ENCODE peak calls at places on chromosomes 5 and 9, in six cellular contexts. Z is Caki2, B is sigmoid colon, K is iPS-NIHi11, R is foreskin fibroblast, W is NT2/D1. I is an unnamed sample.

GRCh38 chr5:60836131-60836530 is 7.9 kb downstream of the ELOVL7 start:
- DNase-seq in W (no peak), Z (no peak), K (no peak), B (no peak), R (no peak), I (no peak)

GRCh38 chr5:67133217-67133616 is 63.4 kb downstream of the CD180 start:
- DNase-seq in K (no peak), Z (no peak), R (no peak), B (no peak), W (no peak), I (no peak)

GRCh38 chr5:40594811-40595210 is 84.9 kb upstream of the PTGER4 start:
- DNase-seq in Z (no peak), W (no peak), K (no peak), B (no peak), R (peak; percentile 42), I (no peak)

GRCh38 chr9:37946041-37946440 is 42.1 kb upstream of the SLC25A51 start:
- DNase-seq in R (no peak), Z (no peak), K (no peak), W (no peak), B (no peak), I (no peak)

GRCh38 chr5:14447958-14448881 is 133.4 kb upstream of the OTULINL start:
- DNase-seq in W (no peak), K (no peak), B (no peak), R (no peak), Z (peak; percentile 32), I (no peak)

GRCh38 chr5:109612278-109612905 is 77.3 kb upstream of the MAN2A1 start:
- DNase-seq in B (no peak), W (no peak), K (peak; percentile 18), R (no peak), Z (no peak), I (no peak)

GRCh38 chr9:37667706-37668672 is 17.2 kb downstream of the FRMPD1 start:
- DNase-seq in B (no peak), Z (no peak), R (no peak), K (peak; percentile 61), W (peak; percentile 47), I (peak; percentile 62)

GRCh38 chr5:160390787-160391696 is 8.8 kb downstream of the FAM200C start:
- DNase-seq in K (no peak), Z (peak; percentile 38), W (no peak), R (no peak), B (no peak), I (no peak)

GRCh38 chr5:126864042-126864688 is 87.2 kb downstream of the LMNB1 start:
- DNase-seq in R (no peak), B (no peak), Z (no peak), W (no peak), K (peak; percentile 72), I (peak; percentile 53)

GRCh38 chr9:75979362-75979761 is 88.9 kb downstream of the PCSK5 start:
- DNase-seq in R (no peak), K (peak; percentile 41), W (no peak), B (no peak), Z (no peak), I (peak; percentile 25)